ENCODE peak calls at places on chromosomes 12 and 14, in eight cellular contexts. K is heart right ventricle, R is type B pancreatic cell, E is neural crest cell, N is MCF 10A, O is Calu3, F is GM13977, M is MM.1S. J is an unnamed sample.

GRCh38 chr14:98931911-98932310 is 340.1 kb downstream of the BCL11B start:
- DNase-seq in K (no peak), R (no peak), E (no peak), N (no peak), O (no peak), F (no peak), M (no peak), J (no peak)

GRCh38 chr12:124742702-124743101 is 121.0 kb downstream of the SCARB1 start:
- DNase-seq in K (no peak), R (no peak), E (no peak), N (no peak), O (no peak), F (no peak), M (no peak), J (no peak)

GRCh38 chr12:13534242-13534641 is 337.7 kb downstream of the EMP1 start:
- DNase-seq in K (no peak), R (no peak), E (no peak), N (no peak), O (no peak), F (no peak), M (no peak), J (no peak)

GRCh38 chr12:121364657-121365265 is 12.6 kb upstream of the ANAPC5 start:
- DNase-seq in K (no peak), R (no peak), E (no peak), N (peak; percentile 63), O (no peak), F (no peak), M (no peak), J (no peak)

GRCh38 chr12:9340422-9341259 is 132.4 kb upstream of the PZP start:
- DNase-seq in K (no peak), R (no peak), E (no peak), N (peak; percentile 12), O (no peak), F (no peak), M (no peak), J (no peak)

GRCh38 chr12:67650528-67651379 is 2.2 kb downstream of the DYRK2 start:
- DNase-seq in K (no peak), R (no peak), E (no peak), N (peak; percentile 1), O (no peak), F (peak; percentile 46), M (no peak), J (peak; percentile 49)

GRCh38 chr14:65751510-65751909 is 339.0 kb downstream of the FUT8 start:
- DNase-seq in K (no peak), R (no peak), E (no peak), N (no peak), O (no peak), F (no peak), M (no peak), J (no peak)

GRCh38 chr14:55881577-55882241 is 236.5 kb upstream of the PELI2 start:
- DNase-seq in K (no peak), R (no peak), E (no peak), N (peak; percentile 42), O (no peak), F (no peak), M (no peak), J (no peak)

GRCh38 chr14:68245146-68246073 is 425.8 kb downstream of the RAD51B start:
- DNase-seq in K (peak; percentile 72), R (no peak), E (no peak), N (no peak), O (no peak), F (no peak), M (no peak), J (no peak)

GRCh38 chr12:94954029-94954685 is 49.3 kb downstream of the NDUFA12 start:
- DNase-seq in K (no peak), R (no peak), E (no peak), N (peak; percentile 74), O (peak; percentile 54), F (no peak), M (no peak), J (no peak)

DNA sequence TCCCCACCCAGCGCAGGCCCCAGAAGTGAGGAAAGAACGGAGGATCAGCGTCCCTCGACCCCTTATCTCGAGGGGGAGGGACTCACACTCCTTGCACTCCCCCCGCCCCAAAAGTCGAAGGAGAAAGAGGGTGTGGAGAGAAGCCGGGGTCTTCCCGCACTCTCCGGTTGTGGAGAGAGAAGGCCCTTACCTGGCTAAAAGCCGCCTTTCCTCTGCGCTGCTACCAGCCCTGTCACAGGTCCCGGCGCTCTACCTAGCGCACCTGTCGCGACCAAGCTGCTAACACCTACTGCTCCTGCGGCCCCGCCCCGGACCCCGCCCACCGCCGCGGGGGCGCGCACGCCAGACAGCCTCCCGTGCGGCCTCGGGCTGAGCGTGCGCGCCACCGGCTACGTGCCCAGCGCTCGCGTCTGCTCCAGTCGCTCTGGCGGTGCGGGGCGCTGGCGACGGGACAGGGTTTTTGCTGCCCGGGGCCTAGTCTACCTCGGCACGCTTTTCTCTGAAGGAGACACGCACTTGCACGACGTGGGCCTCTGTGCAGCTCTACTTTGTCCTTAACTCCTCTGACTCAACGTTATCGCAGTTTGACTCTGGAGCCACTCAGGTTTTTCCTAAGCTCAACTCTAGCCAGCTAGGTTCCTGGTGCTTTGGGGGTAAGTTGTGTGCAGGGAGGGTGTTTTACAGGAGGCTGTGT is at the start of gene LIMA1:
- DNase-seq in K (peak; percentile 90), R (peak; percentile 96), E (peak; percentile 73), N (peak; percentile 87), O (peak; percentile 94), F (peak; percentile 95), M (peak; percentile 95), J (peak; percentile 97)
- TF ChIP-seq CTCF in K (peak; percentile 51), R (no peak), E (no peak), N (no peak), O (no peak), F (peak; percentile 30), M (peak; percentile 40), J (peak; percentile 47)

GRCh38 chr14:47207636-47208035 is 467.8 kb downstream of the MDGA2 start:
- DNase-seq in K (no peak), R (no peak), E (no peak), N (no peak), O (no peak), F (no peak), M (peak; percentile 9), J (no peak)
- TF ChIP-seq CTCF in K (no peak), R (no peak), E (no peak), N (no peak), O (no peak), F (no peak), M (no peak), J (no peak)

DNA sequence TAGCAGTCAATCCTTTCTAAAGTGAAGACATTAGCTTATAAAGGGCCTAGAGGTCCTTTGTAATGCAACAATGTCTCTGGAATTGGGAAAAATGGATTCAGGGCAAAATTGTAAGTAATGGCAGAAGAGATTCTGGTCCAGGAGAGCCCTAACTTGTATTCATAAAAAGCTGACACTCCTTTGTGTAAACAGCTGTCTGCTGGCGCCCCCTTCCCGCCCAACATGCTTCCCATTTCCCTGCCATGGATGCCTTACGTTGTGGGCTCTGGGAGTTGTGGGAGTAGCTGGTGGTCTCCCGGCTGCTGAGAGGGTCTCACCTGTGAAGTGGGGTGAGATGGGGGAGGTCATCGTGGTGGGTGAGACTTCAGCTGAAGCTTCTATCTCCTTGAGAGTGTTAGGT is 2.3 kb downstream of the ACRBP start:
- DNase-seq in K (peak; percentile 32), R (no peak), E (no peak), N (no peak), O (no peak), F (no peak), M (no peak), J (no peak)
- TF ChIP-seq CTCF in K (no peak), R (no peak), E (no peak), N (no peak), O (no peak), F (no peak), M (no peak), J (peak; percentile 30)

GRCh38 chr12:71562681-71563595 is 100.7 kb downstream of the ZFC3H1 start:
- DNase-seq in K (no peak), R (no peak), E (no peak), N (no peak), O (no peak), F (no peak), M (no peak), J (no peak)

GRCh38 chr12:71565568-71565967 is 98.1 kb downstream of the ZFC3H1 start:
- DNase-seq in K (no peak), R (no peak), E (no peak), N (no peak), O (no peak), F (no peak), M (no peak), J (no peak)

GRCh38 chr12:71566655-71567054 is 97.0 kb downstream of the ZFC3H1 start:
- DNase-seq in K (no peak), R (no peak), E (no peak), N (no peak), O (no peak), F (no peak), M (no peak), J (no peak)

GRCh38 chr12:71567562-71567961 is 96.1 kb downstream of the ZFC3H1 start:
- DNase-seq in K (no peak), R (no peak), E (no peak), N (peak; percentile 9), O (no peak), F (no peak), M (no peak), J (no peak)
- TF ChIP-seq CTCF in K (no peak), R (no peak), E (no peak), N (no peak), O (no peak), F (no peak), M (no peak), J (no peak)

DNA sequence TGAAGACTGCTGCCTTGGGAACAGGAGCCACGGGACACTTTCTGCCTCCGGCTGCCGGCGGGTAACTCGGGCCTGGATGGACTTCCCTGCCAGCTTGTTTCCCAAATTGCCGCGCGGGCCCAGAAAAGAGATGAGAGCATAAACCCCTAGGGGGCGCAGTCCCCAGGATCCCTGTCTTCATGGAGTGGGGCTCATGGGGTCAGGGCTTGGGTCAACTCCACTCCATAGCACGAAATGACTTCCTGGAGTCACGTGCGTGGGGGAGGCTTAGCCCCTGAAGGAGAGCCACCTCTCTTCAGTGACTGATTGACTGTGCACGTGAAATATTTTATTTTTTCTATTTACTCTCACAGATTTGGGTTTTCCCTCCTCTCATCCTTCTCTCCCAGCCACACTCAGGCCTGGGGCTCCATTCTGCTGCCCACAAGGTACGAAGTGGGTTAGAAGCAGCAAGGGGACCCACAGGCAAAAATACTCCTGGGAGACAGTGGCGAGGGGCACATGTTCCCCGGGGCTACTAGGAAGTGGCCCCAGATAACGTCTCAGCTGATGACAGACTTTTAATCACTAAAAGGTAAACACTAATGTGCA is 10.0 kb downstream of the PGF start:
- DNase-seq in K (no peak), R (no peak), E (peak; percentile 63), N (peak; percentile 64), O (peak; percentile 52), F (no peak), M (peak; percentile 16), J (peak; percentile 56)
- TF ChIP-seq CTCF in K (peak; percentile 35), R (peak; percentile 75), E (peak; percentile 66), N (peak; percentile 59), O (peak; percentile 46), F (peak; percentile 57), M (peak; percentile 45), J (peak; percentile 36)

GRCh38 chr12:3304436-3305135 is 186.4 kb upstream of the PRMT8 start:
- DNase-seq in K (no peak), R (no peak), E (no peak), N (peak; percentile 74), O (peak; percentile 64), F (no peak), M (no peak), J (no peak)
- TF ChIP-seq CTCF in K (no peak), R (no peak), E (no peak), N (no peak), O (no peak), F (no peak), M (no peak), J (no peak)